ENCODE peak calls at places on chromosome 3, in five cellular contexts. C, E, I, S and H are unnamed samples.

GRCh38 chr3:167110906-167111305 is 269.2 kb downstream of the ZBBX start:
- DNase-seq in E (no peak), C (no peak), S (no peak), I (no peak), H (no peak)

GRCh38 chr3:132417695-132418520 is 606 bp downstream of the DNAJC13 start:
- DNase-seq in C (peak; percentile 21), E (no peak), I (peak; percentile 53), S (peak; percentile 62), H (peak; percentile 49)

GRCh38 chr3:5072100-5072816 is 49.8 kb upstream of the ARL8B start:
- DNase-seq in C (no peak), E (no peak), I (no peak), S (no peak), H (no peak)

GRCh38 chr3:142608615-142609014 is 12.4 kb downstream of the PLS1 start:
- DNase-seq in I (no peak), E (no peak), S (no peak), C (no peak), H (no peak)

GRCh38 chr3:168398371-168399030 is 302.8 kb upstream of the GOLIM4 start:
- DNase-seq in I (no peak), E (no peak), C (no peak), S (no peak), H (no peak)

GRCh38 chr3:108090066-108090700 is 648 bp downstream of the CD47 start:
- DNase-seq in S (peak; percentile 24), I (no peak), E (no peak), C (no peak), H (peak; percentile 37)

GRCh38 chr3:1172642-1173041 is 79.8 kb downstream of the CNTN6 start:
- DNase-seq in S (no peak), E (no peak), I (no peak), C (no peak), H (no peak)

GRCh38 chr3:72386322-72386721 is 461.9 kb downstream of the SHQ1 start:
- DNase-seq in I (no peak), E (no peak), C (no peak), S (no peak), H (no peak)

GRCh38 chr3:80549173-80549572 is 781.4 kb upstream of the ROBO1 start:
- DNase-seq in I (peak; percentile 4), E (no peak), S (no peak), C (no peak), H (no peak)

GRCh38 chr3:21393684-21394307 is 357.2 kb downstream of the ZNF385D start:
- DNase-seq in I (no peak), S (no peak), C (no peak), E (no peak), H (no peak)

GRCh38 chr3:2130726-2131125 is 32.1 kb downstream of the CNTN4 start:
- DNase-seq in C (no peak), E (no peak), I (no peak), S (no peak), H (no peak)

GRCh38 chr3:135271562-135272290 is 476.7 kb downstream of the EPHB1 start:
- DNase-seq in I (no peak), C (no peak), S (no peak), E (no peak), H (no peak)

GRCh38 chr3:5690904-5691532 is 503.5 kb downstream of the EDEM1 start:
- DNase-seq in E (no peak), S (no peak), C (no peak), I (no peak), H (no peak)

GRCh38 chr3:196969001-196969659 is 497 bp upstream of the PIGZ start:
- DNase-seq in C (no peak), I (no peak), E (no peak), S (peak; percentile 61), H (no peak)

GRCh38 chr3:109411547-109411946 is 74.2 kb upstream of the DPPA4 start:
- DNase-seq in S (no peak), C (no peak), E (no peak), I (no peak), H (no peak)

GRCh38 chr3:133117342-133117741 is 79.2 kb downstream of the TMEM108 start:
- DNase-seq in S (no peak), E (no peak), I (no peak), C (no peak), H (no peak)

GRCh38 chr3:62361261-62361660 is 12.1 kb downstream of the FEZF2 start:
- DNase-seq in I (no peak), E (no peak), C (no peak), S (no peak), H (no peak)

GRCh38 chr3:23490459-23490858 is 287.3 kb downstream of the UBE2E2 start:
- DNase-seq in I (no peak), E (no peak), S (no peak), C (no peak), H (no peak)

GRCh38 chr3:113005622-113006021 is 14.8 kb downstream of the GTPBP8 start:
- DNase-seq in S (no peak), C (no peak), I (no peak), E (no peak), H (no peak)

GRCh38 chr3:134327594-134327975 is 46.7 kb downstream of the AMOTL2 start:
- DNase-seq in S (no peak), E (no peak), C (peak; percentile 67), I (no peak), H (no peak)

GRCh38 chr3:87167634-87168456 is 59.3 kb upstream of the CHMP2B start:
- DNase-seq in E (no peak), S (peak; percentile 7), C (peak; percentile 2), I (peak; percentile 31), H (no peak)

GRCh38 chr3:175426805-175427204 is 567.7 kb downstream of the NAALADL2 start:
- DNase-seq in I (no peak), S (no peak), E (no peak), C (no peak), H (no peak)

GRCh38 chr3:42148086-42148842 is 57.1 kb downstream of the TRAK1 start:
- DNase-seq in E (no peak), C (no peak), I (no peak), S (no peak), H (no peak)

GRCh38 chr3:38497026-38497425 is 886 bp downstream of the EXOG start:
- DNase-seq in C (no peak), S (peak; percentile 42), I (no peak), E (no peak), H (no peak)

GRCh38 chr3:85681906-85682305 is 723.1 kb downstream of the CADM2 start:
- DNase-seq in S (no peak), I (no peak), C (no peak), E (no peak), H (no peak)

GRCh38 chr3:71064288-71064975 is 519.1 kb downstream of the FOXP1 start:
- DNase-seq in S (peak; percentile 33), C (peak; percentile 33), E (no peak), I (peak; percentile 63), H (peak; percentile 56)

GRCh38 chr3:120468635-120469295 is 18.0 kb upstream of the FSTL1 start:
- DNase-seq in C (no peak), E (no peak), S (no peak), I (no peak), H (no peak)

GRCh38 chr3:120472121-120472844 is 21.5 kb upstream of the FSTL1 start:
- DNase-seq in S (no peak), I (no peak), C (no peak), E (no peak), H (no peak)

GRCh38 chr3:120470870-120471269 is 20.1 kb upstream of the FSTL1 start:
- DNase-seq in S (no peak), E (no peak), I (no peak), C (no peak), H (no peak)

GRCh38 chr3:120471643-120472042 is 20.9 kb upstream of the FSTL1 start:
- DNase-seq in S (no peak), E (no peak), I (no peak), C (no peak), H (no peak)

GRCh38 chr3:120469440-120470415 is 18.9 kb upstream of the FSTL1 start:
- DNase-seq in I (no peak), S (no peak), C (no peak), E (no peak), H (peak; percentile 25)
- TF ChIP-seq USF2 in I (no peak), S (no peak), C (no peak), E (no peak), H (no peak)

GRCh38 chr3:125519678-125520562 is at the start of gene SNX4:
- DNase-seq in E (peak; percentile 60), S (peak; percentile 83), C (peak; percentile 58), I (peak; percentile 90), H (peak; percentile 91)
- TF ChIP-seq JUN in E (no peak), S (no peak), C (no peak), I (no peak), H (no peak)

GRCh38 chr3:82938821-82939328 is 1177.4 kb upstream of the GBE1 start:
- DNase-seq in S (no peak), E (no peak), I (no peak), C (no peak), H (no peak)
- TF ChIP-seq USF2 in S (no peak), E (no peak), I (no peak), C (no peak), H (no peak)

GRCh38 chr3:141237701-141238521 is 6.3 kb downstream of the PXYLP1 start:
- DNase-seq in I (no peak), E (no peak), C (no peak), S (no peak), H (no peak)
- TF ChIP-seq JUN in I (no peak), E (no peak), C (no peak), S (no peak), H (no peak)

GRCh38 chr3:106643684-106644161 is 733.5 kb upstream of the CCDC54 start:
- DNase-seq in E (no peak), I (no peak), C (no peak), S (no peak), H (no peak)
- TF ChIP-seq USF2 in E (no peak), I (no peak), C (no peak), S (no peak), H (no peak)

GRCh38 chr3:101513419-101513986 is 491 bp upstream of the SENP7 start:
- DNase-seq in E (no peak), S (no peak), I (no peak), C (peak; percentile 73), H (no peak)
- TF ChIP-seq JUN in E (no peak), S (no peak), I (no peak), C (no peak), H (no peak)

DNA sequence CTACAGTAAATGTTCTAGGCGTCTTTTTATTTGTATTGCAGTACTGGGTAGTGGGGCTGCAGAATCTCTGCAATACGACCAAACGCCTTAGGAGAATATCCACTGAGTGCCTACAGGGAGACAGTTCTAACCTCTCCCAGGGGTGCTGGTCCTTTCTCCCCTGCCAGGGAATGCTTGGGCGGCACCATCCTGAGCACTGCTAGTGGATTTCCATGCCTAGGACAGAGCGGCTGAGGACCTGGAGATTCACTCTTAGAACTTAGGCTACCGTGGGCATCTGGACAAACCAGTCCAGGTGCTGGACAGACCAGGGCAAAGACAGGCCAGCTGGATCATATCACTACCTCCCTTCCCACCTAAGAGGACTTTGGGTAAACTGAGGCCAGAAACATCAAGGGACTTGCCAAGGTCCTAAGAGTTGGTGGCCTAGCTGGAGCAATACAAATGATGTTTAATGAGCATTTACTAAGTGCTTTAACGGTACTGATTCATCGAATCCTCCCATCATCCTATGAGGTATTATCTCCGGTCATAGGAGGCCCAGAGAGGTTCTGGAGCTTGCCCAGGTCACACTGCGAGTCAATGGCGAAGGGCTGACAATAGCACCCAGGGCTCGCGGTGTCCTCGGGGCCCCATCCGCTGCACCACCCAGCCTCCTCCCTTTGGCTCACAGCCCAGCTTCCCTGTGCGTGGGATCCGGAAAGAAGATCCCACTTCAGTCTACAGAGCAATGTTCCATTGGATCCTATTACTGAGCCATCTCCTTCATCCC is 822 bp downstream of the TMEM44 start:
- DNase-seq in C (peak; percentile 24), I (no peak), E (no peak), S (peak; percentile 58), H (no peak)
- TF ChIP-seq USF2 in C (no peak), I (no peak), E (no peak), S (no peak), H (no peak)